ENCODE peak calls at places on chromosomes 6 and 20, in four cellular contexts. Y is PC-9, Q is tibial artery, T is fibroblast of lung. E is an unnamed sample.

GRCh38 chr6:6796818-6797217 is 208.3 kb downstream of the LY86 start:
- DNase-seq in Y (no peak), Q (no peak), T (no peak), E (no peak)

GRCh38 chr20:23115823-23116222 is 29.7 kb upstream of the CD93 start:
- DNase-seq in Y (no peak), T (no peak), Q (peak), E (no peak)

GRCh38 chr6:169907419-169908115 is 156.1 kb downstream of the ERMARD start:
- DNase-seq in T (no peak), Q (no peak), Y (no peak), E (no peak)

GRCh38 chr6:116767715-116768114 is 2.2 kb upstream of the FAM162B start:
- DNase-seq in Y (no peak), Q (no peak), T (no peak), E (no peak)

GRCh38 chr6:150541587-150541986 is 58.1 kb upstream of the PLEKHG1 start:
- DNase-seq in Q (no peak), Y (no peak), T (no peak), E (no peak)

GRCh38 chr20:22944936-22945335 is 90.2 kb upstream of the SSTR4 start:
- DNase-seq in T (no peak), Q (no peak), Y (no peak), E (no peak)

GRCh38 chr20:57420571-57421257 is 29.5 kb downstream of the RBM38 start:
- DNase-seq in T (no peak), Q (no peak), Y (no peak), E (no peak)

GRCh38 chr20:2305946-2306345 is 10.1 kb downstream of the TGM3 start:
- DNase-seq in T (no peak), Y (peak), Q (no peak), E (no peak)

GRCh38 chr6:2989332-2990178 is 10.1 kb upstream of the NQO2 start:
- DNase-seq in Q (peak), Y (peak), T (peak), E (peak)
- TF ChIP-seq CTCF in Q (no peak), Y (peak), T (no peak), E (peak)

GRCh38 chr6:30902709-30903108 is 5.3 kb upstream of the GTF2H4 start:
- DNase-seq in Y (no peak), T (no peak), Q (no peak), E (no peak)
- TF ChIP-seq CTCF in Y (no peak), T (no peak), Q (no peak), E (no peak)

GRCh38 chr20:46484954-46485353 is 28.4 kb downstream of the ZNF334 start:
- DNase-seq in Y (no peak), T (no peak), Q (no peak), E (no peak)
- TF ChIP-seq CTCF in Y (no peak), T (no peak), Q (no peak), E (no peak)

GRCh38 chr6:149436647-149437046 is 36.6 kb downstream of the SUMO4 start:
- DNase-seq in Y (no peak), T (no peak), Q (no peak), E (no peak)

GRCh38 chr6:149438855-149439254 is 38.8 kb downstream of the SUMO4 start:
- DNase-seq in T (no peak), Q (no peak), Y (no peak), E (no peak)

GRCh38 chr6:149435919-149436586 is 36.0 kb downstream of the SUMO4 start:
- DNase-seq in Y (no peak), T (no peak), Q (peak), E (no peak)

GRCh38 chr6:149439626-149440025 is 39.6 kb downstream of the SUMO4 start:
- DNase-seq in Y (no peak), T (no peak), Q (no peak), E (no peak)

GRCh38 chr6:149437212-149437611 is 37.1 kb downstream of the SUMO4 start:
- DNase-seq in T (no peak), Q (no peak), Y (no peak), E (no peak)
- TF ChIP-seq CTCF in T (peak), Q (no peak), Y (no peak), E (peak)

GRCh38 chr20:62707281-62707941 is 1.2 kb upstream of the NTSR1 start:
- DNase-seq in Y (no peak), T (no peak), Q (no peak), E (no peak)

GRCh38 chr20:62709537-62709905 is 885 bp downstream of the NTSR1 start:
- DNase-seq in Y (no peak), T (no peak), Q (no peak), E (no peak)

GRCh38 chr20:62706857-62707256 is 1.8 kb upstream of the NTSR1 start:
- DNase-seq in T (no peak), Q (no peak), Y (no peak), E (no peak)

GRCh38 chr20:62708591-62709536 is at the start of gene NTSR1:
- DNase-seq in Y (no peak), Q (no peak), T (peak), E (no peak)

GRCh38 chr20:62707981-62708521 is 585 bp upstream of the NTSR1 start:
- DNase-seq in T (no peak), Y (no peak), Q (no peak), E (no peak)
- TF ChIP-seq CTCF in T (peak), Y (peak), Q (no peak), E (peak)

DNA sequence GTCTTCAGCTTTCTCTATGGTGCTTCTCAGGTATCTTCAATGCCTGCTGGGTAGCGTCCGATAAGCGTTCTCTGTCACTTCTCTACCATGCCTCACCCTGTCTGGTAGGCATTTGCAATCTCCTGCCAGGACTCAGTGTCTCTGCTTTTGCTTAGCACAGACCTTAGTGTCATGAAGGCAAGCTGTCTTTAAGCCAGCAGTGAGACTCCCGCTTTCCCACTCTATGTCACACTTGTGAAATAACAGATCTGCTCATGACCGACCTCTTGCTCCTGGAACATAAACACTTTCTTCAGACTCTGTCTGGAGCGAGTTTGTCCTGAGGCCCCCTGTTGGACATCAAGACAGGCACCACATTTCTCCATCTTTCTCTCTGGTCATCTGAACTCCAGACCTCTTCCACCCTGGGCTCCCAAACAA is 17.0 kb downstream of the ADGRB3 start:
- DNase-seq in Q (no peak), Y (no peak), T (no peak), E (no peak)
- TF ChIP-seq CTCF in Q (no peak), Y (no peak), T (peak), E (no peak)

GRCh38 chr20:10225439-10226080 is 6.9 kb downstream of the SNAP25 start:
- DNase-seq in Y (no peak), T (no peak), Q (no peak), E (no peak)
- TF ChIP-seq CTCF in Y (no peak), T (peak), Q (no peak), E (peak)

GRCh38 chr6:79048611-79049010 is 29.4 kb downstream of the PHIP start:
- DNase-seq in Y (no peak), Q (no peak), T (peak), E (peak)
- TF ChIP-seq CTCF in Y (peak), Q (peak), T (peak), E (peak)

GRCh38 chr6:68572525-68572924 is 62.6 kb upstream of the ADGRB3 start:
- DNase-seq in Y (peak), T (peak), Q (no peak), E (no peak)
- TF ChIP-seq CTCF in Y (peak), T (peak), Q (no peak), E (no peak)

E was measured in HFFc6.